ENCODE peak calls at places on chromosomes 11 and 22, in seven cellular contexts. N is fibroblast of pulmonary artery; A is CD4-positive, alpha-beta memory T cell; Z is aorta; S is bronchial epithelial cell; W is tibial artery; K is skeletal muscle cell. G is an unnamed sample.

GRCh38 chr11:252666-253065 is 15.9 kb downstream of the PSMD13 start:
- DNase-seq in N (no peak), A (no peak), Z (no peak), S (no peak), W (no peak), K (no peak), G (no peak)

GRCh38 chr11:110921742-110922200 is 209.5 kb upstream of the ARHGAP20 start:
- DNase-seq in N (peak), A (no peak), Z (peak), S (peak), W (no peak), K (peak), G (no peak)

GRCh38 chr11:63639195-63639832 is 25.1 kb upstream of the PLAAT3 start:
- DNase-seq in N (peak), A (peak), Z (no peak), S (peak), W (no peak), K (no peak), G (no peak)

GRCh38 chr22:42960146-42960509 is 54.8 kb downstream of the PACSIN2 start:
- DNase-seq in N (no peak), A (no peak), Z (no peak), S (no peak), W (no peak), K (no peak), G (no peak)

GRCh38 chr11:118176400-118177134 is at the start of gene SCN2B:
- DNase-seq in N (no peak), A (no peak), Z (no peak), S (peak), W (no peak), K (no peak), G (no peak)

GRCh38 chr22:23072035-23072910 is 2.0 kb downstream of the GNAZ start:
- DNase-seq in N (no peak), A (no peak), Z (peak), S (no peak), W (no peak), K (no peak), G (no peak)

GRCh38 chr22:33829549-33830280 is 90.6 kb downstream of the LARGE1 start:
- DNase-seq in N (no peak), A (no peak), Z (no peak), S (no peak), W (no peak), K (no peak), G (no peak)

GRCh38 chr11:45857834-45858492 is 10.7 kb downstream of the CRY2 start:
- DNase-seq in N (peak), A (no peak), Z (peak), S (no peak), W (no peak), K (peak), G (no peak)

GRCh38 chr11:134978388-134979088 is 566.5 kb upstream of the B3GAT1 start:
- DNase-seq in N (no peak), A (no peak), Z (no peak), S (no peak), W (no peak), K (no peak), G (no peak)

GRCh38 chr22:27032121-27032761 is 374.9 kb downstream of the MIAT start:
- DNase-seq in N (no peak), A (no peak), Z (peak), S (no peak), W (peak), K (no peak), G (no peak)

GRCh38 chr22:40567106-40567505 is 69.4 kb downstream of the MRTFA start:
- DNase-seq in N (peak), A (no peak), Z (no peak), S (peak), W (no peak), K (no peak), G (no peak)

GRCh38 chr11:75072582-75072981 is 24.1 kb downstream of the OR2AT4 start:
- DNase-seq in N (no peak), A (no peak), Z (no peak), S (no peak), W (no peak), K (no peak), G (no peak)

GRCh38 chr11:124865902-124866851 is 945 bp downstream of the ROBO3 start:
- DNase-seq in N (peak), A (peak), Z (no peak), S (peak), W (no peak), K (no peak), G (peak)

GRCh38 chr22:30435674-30436126 is 10.1 kb downstream of the MTFP1 start:
- DNase-seq in N (no peak), A (peak), Z (peak), S (no peak), W (no peak), K (no peak), G (peak)

GRCh38 chr22:19066531-19067271 is 55.5 kb downstream of the DGCR2 start:
- DNase-seq in N (peak), A (no peak), Z (no peak), S (peak), W (peak), K (peak), G (no peak)

GRCh38 chr11:28697920-28698827 is 590.0 kb downstream of the METTL15 start:
- DNase-seq in N (peak), A (no peak), Z (peak), S (peak), W (peak), K (no peak), G (no peak)

GRCh38 chr11:57309106-57310059 is 15.4 kb downstream of the TNKS1BP1 start:
- DNase-seq in N (no peak), A (no peak), Z (no peak), S (no peak), W (no peak), K (no peak), G (no peak)

GRCh38 chr11:67213251-67213650 is 53.0 kb upstream of the GRK2 start:
- DNase-seq in N (no peak), A (no peak), Z (no peak), S (no peak), W (no peak), K (no peak), G (no peak)

GRCh38 chr11:94934362-94934761 is 39.0 kb downstream of the CWC15 start:
- DNase-seq in N (peak), A (no peak), Z (no peak), S (no peak), W (no peak), K (no peak), G (no peak)

GRCh38 chr11:33622231-33622630 is 78.4 kb downstream of the C11orf91 start:
- DNase-seq in N (peak), A (no peak), Z (no peak), S (no peak), W (no peak), K (peak), G (no peak)

GRCh38 chr11:47572715-47573255 is 6.0 kb downstream of the KBTBD4 start:
- DNase-seq in N (no peak), A (no peak), Z (peak), S (no peak), W (peak), K (no peak), G (no peak)

GRCh38 chr11:93196816-93197382 is 892 bp downstream of the SLC36A4 start:
- DNase-seq in N (no peak), A (no peak), Z (no peak), S (no peak), W (no peak), K (no peak), G (no peak)

GRCh38 chr22:22368516-22368915 is 123.9 kb downstream of the VPREB1 start:
- DNase-seq in N (no peak), A (no peak), Z (no peak), S (no peak), W (no peak), K (no peak), G (no peak)

DNA sequence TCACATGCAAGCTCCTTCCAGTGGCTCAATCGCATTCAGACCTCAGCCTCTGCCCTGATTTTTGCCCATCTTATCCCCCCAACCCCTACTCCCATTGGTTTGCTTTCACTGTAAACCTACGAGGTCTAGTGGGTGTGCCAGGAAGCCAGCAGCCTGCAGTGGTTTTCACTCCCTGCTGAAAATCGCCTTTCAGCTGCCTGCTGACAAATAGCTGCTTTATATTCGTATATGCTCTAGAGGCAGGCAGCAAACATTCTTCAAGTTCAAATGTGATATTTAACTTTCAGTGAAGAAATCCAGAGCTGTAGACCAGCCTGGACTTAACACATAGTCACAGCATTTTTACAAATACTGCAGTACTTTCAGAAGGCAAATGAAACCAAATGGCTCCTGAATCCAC is 92.8 kb upstream of the APOA1 start:
- DNase-seq in N (peak), A (peak), Z (no peak), S (no peak), W (no peak), K (no peak), G (peak)
- H3K4me3 ChIP-seq in N (peak), A (peak), Z (no peak), S (no peak), W (peak), K (peak), G (peak)

GRCh38 chr11:78138281-78138680 is 1.1 kb downstream of the ALG8 start:
- DNase-seq in N (no peak), A (no peak), Z (no peak), S (peak), W (no peak), K (no peak), G (no peak)

GRCh38 chr11:78138694-78139421 is 568 bp downstream of the ALG8 start:
- DNase-seq in N (peak), A (no peak), Z (no peak), S (peak), W (no peak), K (no peak), G (peak)

GRCh38 chr11:78139422-78140391 is at the start of gene ALG8:
- DNase-seq in N (peak), A (peak), Z (peak), S (peak), W (peak), K (peak), G (peak)

GRCh38 chr11:78145511-78146030 is 6.1 kb upstream of the ALG8 start:
- DNase-seq in N (no peak), A (no peak), Z (no peak), S (no peak), W (no peak), K (no peak), G (no peak)

DNA sequence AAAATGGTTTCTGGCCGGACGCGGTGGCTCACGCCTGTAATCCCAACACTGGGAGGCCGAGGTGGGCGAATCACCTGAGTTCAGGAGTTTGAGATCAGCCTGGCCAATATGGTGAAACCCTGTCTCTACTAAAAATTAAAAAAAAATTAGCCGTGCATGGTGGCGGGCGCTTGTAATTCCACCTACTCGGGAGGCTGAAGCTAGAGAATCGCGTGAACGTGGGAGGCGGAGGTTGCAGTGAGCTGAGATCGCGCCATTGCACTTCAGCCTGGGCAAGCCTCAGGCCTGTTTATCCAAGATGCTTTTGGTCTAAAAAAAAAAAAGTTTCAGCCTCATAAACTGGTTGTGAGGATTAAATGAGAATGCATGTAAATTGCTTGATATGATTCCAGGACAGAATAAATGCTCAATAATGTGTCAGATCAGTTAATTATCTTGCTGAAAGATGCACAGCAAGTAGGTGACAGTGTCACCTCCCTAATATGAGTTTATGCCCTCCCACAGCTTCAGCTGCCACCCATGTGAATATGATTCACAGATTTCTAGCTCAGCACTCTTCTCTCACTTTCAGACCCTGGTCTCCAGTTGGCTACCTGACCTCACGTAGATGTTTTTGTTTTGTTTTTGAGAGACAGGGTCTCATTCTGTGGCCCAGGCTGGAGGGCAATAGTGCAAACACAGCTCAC is 1.1 kb upstream of the ALG8 start:
- DNase-seq in N (no peak), A (no peak), Z (no peak), S (no peak), W (no peak), K (no peak), G (no peak)
- H3K4me3 ChIP-seq in N (peak), A (no peak), Z (no peak), S (peak), W (peak), K (peak), G (no peak)

GRCh38 chr11:12171921-12172320 is 61.5 kb downstream of the MICAL2 start:
- DNase-seq in N (no peak), A (no peak), Z (no peak), S (no peak), W (no peak), K (no peak), G (no peak)

GRCh38 chr11:12173111-12173510 is 62.7 kb downstream of the MICAL2 start:
- DNase-seq in N (no peak), A (no peak), Z (no peak), S (no peak), W (no peak), K (no peak), G (no peak)

GRCh38 chr11:12172493-12173013 is 62.2 kb downstream of the MICAL2 start:
- DNase-seq in N (no peak), A (no peak), Z (no peak), S (no peak), W (no peak), K (no peak), G (no peak)

GRCh38 chr11:12175694-12176241 is 65.4 kb downstream of the MICAL2 start:
- DNase-seq in N (peak), A (no peak), Z (no peak), S (peak), W (no peak), K (peak), G (no peak)

GRCh38 chr11:12174145-12175143 is 64.1 kb downstream of the MICAL2 start:
- DNase-seq in N (peak), A (no peak), Z (no peak), S (peak), W (no peak), K (peak), G (no peak)
- H3K4me3 ChIP-seq in N (no peak), A (no peak), Z (no peak), S (no peak), W (no peak), K (no peak), G (no peak)

DNA sequence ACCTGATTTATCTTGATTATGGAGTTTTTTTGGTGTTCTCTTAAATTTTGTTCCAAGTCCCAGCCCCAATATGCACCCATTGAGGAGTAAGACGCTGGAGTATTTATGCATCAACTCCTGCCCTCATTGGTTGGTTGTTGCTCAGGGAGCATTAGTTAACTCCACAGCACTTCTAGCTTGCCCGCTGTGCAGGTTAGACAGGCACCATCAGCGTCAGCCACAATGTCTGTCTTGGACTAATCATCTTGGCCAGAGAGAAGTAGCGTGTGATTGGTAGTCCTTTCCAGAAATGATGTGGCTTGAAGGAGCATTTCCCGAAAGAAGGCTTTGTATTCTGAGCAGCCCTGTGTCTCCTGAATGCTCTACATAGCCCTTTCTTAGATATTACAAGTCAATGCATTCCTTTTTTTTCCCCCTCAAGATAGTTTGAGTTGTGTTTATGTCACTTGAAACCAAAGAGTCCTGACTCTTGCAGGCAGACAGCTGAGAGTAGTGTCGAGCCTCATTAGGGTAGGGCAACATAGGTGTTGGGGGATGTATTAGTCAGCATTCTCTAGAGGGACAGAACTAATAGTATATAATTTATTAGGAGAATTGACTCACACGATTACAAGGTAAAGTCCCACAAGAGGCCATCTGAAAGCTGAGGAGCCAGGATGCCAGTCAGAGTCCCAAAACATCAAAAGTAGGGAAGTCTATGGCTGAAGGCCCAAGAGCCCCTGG is 94.6 kb upstream of the RCN1 start:
- DNase-seq in N (no peak), A (no peak), Z (no peak), S (no peak), W (no peak), K (no peak), G (no peak)
- H3K4me3 ChIP-seq in N (no peak), A (no peak), Z (no peak), S (no peak), W (no peak), K (no peak), G (no peak)

GRCh38 chr11:19756675-19757475 is 44.2 kb downstream of the NAV2 start:
- DNase-seq in N (peak), A (no peak), Z (peak), S (no peak), W (peak), K (no peak), G (no peak)
- H3K4me3 ChIP-seq in N (no peak), A (no peak), Z (no peak), S (no peak), W (no peak), K (no peak), G (no peak)

GRCh38 chr22:37638351-37639069 is 959 bp upstream of the SH3BP1 start:
- DNase-seq in N (no peak), A (peak), Z (no peak), S (peak), W (no peak), K (no peak), G (no peak)
- H3K4me3 ChIP-seq in N (peak), A (peak), Z (no peak), S (peak), W (peak), K (peak), G (peak)